ENCODE peak calls at places on chromosomes 3 and 15, in five cellular contexts. X, L, P, K and H are unnamed samples. For H3K27me3, the result is how much of the 10 kb centered on the place peaks cover.

GRCh38 chr15:59659366-59659765 is 2.1 kb upstream of the GTF2A2 start:
- DNase-seq in X (no peak), L (no peak), P (no peak), K (no peak), H (no peak)

GRCh38 chr3:52834871-52835501 is at the start of gene MUSTN1:
- DNase-seq in X (peak), L (no peak), P (peak), K (no peak), H (no peak)

GRCh38 chr3:66039590-66039887 is 821 bp upstream of the MAGI1 start:
- DNase-seq in X (peak), L (no peak), P (peak), K (no peak), H (peak)

GRCh38 chr15:83446904-83447708 is at the start of gene SH3GL3:
- DNase-seq in X (peak), L (peak), P (peak), K (peak), H (peak)

GRCh38 chr3:4233488-4233887 is 69.7 kb upstream of the SETMAR start:
- DNase-seq in X (no peak), L (no peak), P (no peak), K (no peak), H (no peak)

GRCh38 chr3:127785711-127786265 is 36.5 kb downstream of the MGLL start:
- DNase-seq in X (no peak), L (no peak), P (no peak), K (no peak), H (peak)

GRCh38 chr3:8729479-8729878 is 4.1 kb upstream of the CAV3 start:
- DNase-seq in X (no peak), L (no peak), P (no peak), K (no peak), H (no peak)

GRCh38 chr3:194137314-194138097 is 1.6 kb downstream of the HES1 start:
- DNase-seq in X (peak), L (no peak), P (peak), K (peak), H (peak)

GRCh38 chr15:57698243-57698642 is 8.3 kb upstream of the POLR2M start:
- DNase-seq in X (no peak), L (no peak), P (no peak), K (no peak), H (no peak)

GRCh38 chr3:128383316-128384235 is 83.1 kb downstream of the DNAJB8 start:
- DNase-seq in X (peak), L (no peak), P (peak), K (peak), H (peak)

GRCh38 chr15:88714782-88715372 is 76.1 kb downstream of the ISG20 start:
- DNase-seq in X (no peak), L (no peak), P (no peak), K (no peak), H (no peak)

GRCh38 chr3:23292432-23292831 is 89.3 kb downstream of the UBE2E2 start:
- DNase-seq in X (no peak), L (no peak), P (no peak), K (no peak), H (no peak)

GRCh38 chr15:61116830-61117229 is 112.3 kb downstream of the RORA start:
- DNase-seq in X (no peak), L (no peak), P (no peak), K (no peak), H (no peak)

GRCh38 chr3:140931016-140931454 is 10.6 kb upstream of the SLC25A36 start:
- DNase-seq in X (no peak), L (no peak), P (no peak), K (no peak), H (no peak)

GRCh38 chr15:48425051-48425450 is 93.8 kb downstream of the DUT start:
- DNase-seq in X (no peak), L (no peak), P (no peak), K (no peak), H (no peak)

GRCh38 chr3:16942955-16943354 is 58.2 kb downstream of the PLCL2 start:
- DNase-seq in X (no peak), L (no peak), P (no peak), K (no peak), H (no peak)

GRCh38 chr15:44029940-44030568 is 165.0 kb downstream of the FRMD5 start:
- DNase-seq in X (peak), L (no peak), P (no peak), K (no peak), H (no peak)
- H3K27ac ChIP-seq in X (no peak), L (no peak), P (no peak), K (no peak), H (no peak)

GRCh38 chr3:13075318-13075717 is 2.1 kb upstream of the IQSEC1 start:
- DNase-seq in X (no peak), L (no peak), P (no peak), K (peak), H (no peak)

GRCh38 chr3:13071695-13072094 is 1.5 kb downstream of the IQSEC1 start:
- DNase-seq in X (no peak), L (no peak), P (no peak), K (no peak), H (no peak)

GRCh38 chr3:13072239-13073041 is 789 bp downstream of the IQSEC1 start:
- DNase-seq in X (no peak), L (no peak), P (no peak), K (no peak), H (peak)

GRCh38 chr3:13073976-13074375 is 747 bp upstream of the IQSEC1 start:
- DNase-seq in X (no peak), L (no peak), P (no peak), K (no peak), H (no peak)

DNA sequence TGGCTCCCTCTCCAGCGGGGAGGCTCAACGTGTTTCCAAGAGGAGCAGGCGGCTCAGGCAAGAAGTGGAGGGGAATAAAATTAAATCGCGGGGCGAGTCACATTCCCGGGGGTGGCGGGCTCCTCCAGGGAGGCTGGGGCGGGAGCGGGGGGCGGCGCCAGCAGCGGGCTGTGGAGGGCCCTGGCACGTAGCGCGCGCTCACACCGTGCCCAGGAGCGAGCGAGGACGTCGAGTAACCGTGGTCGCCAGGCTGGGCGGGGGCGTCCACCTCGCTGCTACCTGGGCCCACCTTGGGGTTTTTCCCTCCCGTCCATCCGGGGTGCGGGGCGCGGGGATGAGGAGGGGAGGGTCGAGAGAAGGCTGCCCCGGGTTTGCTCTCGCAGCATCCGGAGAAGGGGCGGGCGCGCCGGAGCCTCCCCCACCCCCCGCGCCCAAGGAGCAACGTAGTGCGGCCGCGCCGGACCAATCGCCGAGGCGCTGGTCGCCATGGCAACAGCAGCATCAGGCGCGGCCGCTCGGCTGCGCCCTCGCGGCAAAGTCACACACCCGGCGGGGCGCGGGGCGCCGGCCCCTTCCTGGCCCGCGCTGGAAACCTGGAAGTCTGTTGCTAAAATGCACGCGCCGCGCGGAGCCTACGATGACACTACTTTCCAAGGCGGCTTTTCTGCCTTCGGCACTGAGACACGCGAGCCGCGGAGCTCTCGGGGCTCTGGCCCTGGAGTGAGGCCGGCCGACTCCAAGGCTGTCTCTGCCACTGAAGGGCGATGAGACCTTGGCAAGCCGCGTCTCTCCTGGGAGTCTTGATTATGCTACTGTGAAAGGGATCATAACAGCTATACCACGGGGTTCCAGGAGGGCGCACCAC is at the start of gene IQSEC1:
- DNase-seq in X (no peak), L (no peak), P (no peak), K (no peak), H (peak)
- H3K27me3 ChIP-seq in X (half or more), L (under half), P (under half), K (under half), H (under half)

DNA sequence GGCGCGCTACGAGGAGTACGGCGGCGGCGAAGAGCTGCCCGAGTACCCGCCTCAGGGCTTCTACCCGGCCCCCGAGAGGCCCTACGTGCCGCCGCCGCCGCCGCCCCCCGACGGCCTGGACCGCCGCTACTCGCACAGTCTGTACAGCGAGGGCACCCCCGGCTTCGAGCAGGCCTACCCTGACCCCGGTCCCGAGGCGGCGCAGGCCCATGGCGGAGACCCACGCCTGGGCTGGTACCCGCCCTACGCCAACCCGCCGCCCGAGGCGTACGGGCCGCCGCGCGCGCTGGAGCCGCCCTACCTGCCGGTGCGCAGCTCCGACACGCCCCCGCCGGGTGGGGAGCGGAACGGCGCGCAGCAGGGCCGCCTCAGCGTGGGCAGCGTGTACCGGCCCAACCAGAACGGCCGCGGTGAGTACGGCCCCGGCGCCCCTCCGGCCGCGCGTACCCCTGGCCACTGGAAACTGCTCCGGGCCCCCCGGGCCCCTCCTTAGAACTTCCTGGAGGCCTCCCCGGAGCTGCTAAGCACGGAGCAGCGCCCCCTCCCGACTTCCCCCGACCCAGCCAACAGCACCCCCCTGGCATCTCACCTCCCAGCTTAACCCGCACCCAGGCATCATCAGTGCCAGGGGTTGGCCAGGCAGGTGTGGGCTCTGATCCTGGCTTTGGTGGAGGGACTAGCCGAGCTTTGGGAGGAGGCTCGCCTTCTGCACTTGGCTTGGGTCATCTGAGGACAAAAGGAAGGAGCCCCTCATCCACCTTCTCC is 1.4 kb downstream of the LOXL1 start:
- DNase-seq in X (no peak), L (no peak), P (peak), K (peak), H (peak)
- H3K4me3 ChIP-seq in X (peak), L (peak), P (peak), K (peak), H (peak)

DNA sequence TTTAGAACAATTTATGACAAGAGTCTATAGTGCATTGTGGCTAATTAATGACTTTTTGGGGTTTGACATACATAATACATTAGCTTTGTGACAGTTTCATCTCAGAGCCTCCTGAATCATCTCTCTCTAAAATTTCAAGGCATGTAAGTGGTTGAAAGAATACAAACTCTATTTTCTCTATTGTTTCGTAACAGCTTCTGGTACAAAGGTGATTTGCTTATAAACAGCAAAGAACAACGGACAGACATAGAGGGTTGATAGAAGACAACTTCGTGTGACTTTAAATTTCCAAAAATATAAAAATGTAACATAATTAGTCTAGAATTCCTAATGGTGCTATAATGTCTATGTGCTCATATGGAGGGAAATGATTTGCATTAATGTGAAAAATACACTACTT is 21.3 kb downstream of the CNTN3 start:
- DNase-seq in X (no peak), L (no peak), P (no peak), K (no peak), H (no peak)
- H3K27ac ChIP-seq in X (no peak), L (no peak), P (no peak), K (no peak), H (no peak)

DNA sequence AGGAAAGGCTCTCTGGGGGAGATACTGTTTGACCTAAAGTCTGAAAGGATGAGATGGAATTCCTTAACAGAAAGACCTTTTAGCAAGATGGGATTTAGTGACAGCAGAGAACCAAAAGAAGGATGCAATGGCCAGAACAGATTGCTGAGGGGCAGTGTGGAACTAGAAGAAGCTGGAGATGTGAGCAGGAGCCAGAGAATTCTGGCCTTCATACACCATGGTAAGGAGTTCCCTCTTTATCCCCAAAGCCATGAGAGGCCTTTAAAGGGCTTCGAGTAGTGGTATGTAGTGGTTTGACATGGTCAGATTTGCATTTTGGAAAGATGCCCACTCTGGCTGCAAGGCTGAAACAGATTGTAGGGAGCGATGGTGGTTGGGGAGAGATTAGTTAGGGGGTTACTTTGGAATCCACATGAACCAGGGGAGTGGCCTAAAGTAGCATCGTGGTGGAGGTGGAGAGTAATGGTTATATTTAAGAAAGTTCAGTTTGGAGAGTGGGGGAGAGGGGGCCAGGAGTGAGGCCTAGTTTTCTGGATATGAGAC is 34.0 kb upstream of the NPHP3 start:
- DNase-seq in X (no peak), L (no peak), P (no peak), K (no peak), H (no peak)
- H3K27me3 ChIP-seq in X (under half), L (under half), P (under half), K (under half), H (under half)

DNA sequence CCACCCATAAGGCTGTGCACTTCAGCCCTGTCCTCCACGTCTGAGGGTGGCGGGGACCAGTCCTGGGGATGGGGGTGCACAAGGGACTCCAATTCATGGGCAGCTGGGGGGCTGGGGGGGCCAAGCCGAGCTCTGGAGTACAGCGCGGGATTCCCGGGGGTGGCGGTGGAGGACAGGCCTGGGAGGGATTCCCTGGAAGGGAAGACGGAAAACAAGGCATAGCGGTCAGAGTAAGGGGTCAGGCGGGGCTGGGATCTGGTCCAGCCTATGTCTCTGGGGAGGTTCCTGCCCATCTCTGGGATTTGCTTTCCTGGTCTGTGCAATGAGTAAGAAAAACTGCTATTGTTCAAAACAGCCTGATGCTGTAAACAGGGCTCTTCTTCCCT is 8.1 kb upstream of the IGDCC3 start:
- DNase-seq in X (no peak), L (no peak), P (peak), K (no peak), H (no peak)
- H3K4me3 ChIP-seq in X (no peak), L (peak), P (no peak), K (no peak), H (no peak)

DNA sequence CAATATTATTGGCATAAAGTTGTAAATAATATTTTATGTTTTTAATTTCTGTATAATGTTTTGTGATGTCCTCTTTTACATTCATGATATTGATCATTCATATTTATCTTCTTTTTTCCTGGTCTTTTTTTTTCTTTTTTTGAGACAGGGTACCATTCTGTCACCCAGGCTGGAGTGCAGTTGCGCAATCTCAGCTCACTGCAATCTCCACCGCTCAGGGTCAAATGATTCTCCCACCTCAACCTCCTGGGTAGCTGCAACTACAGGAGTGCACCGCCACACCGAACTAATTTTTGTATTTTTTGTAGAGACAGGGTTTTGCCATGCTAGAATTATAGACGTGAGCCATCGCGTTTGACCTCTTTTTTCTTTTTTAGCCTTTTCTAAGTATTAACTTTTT is 52.9 kb downstream of the USF3 start:
- DNase-seq in X (no peak), L (no peak), P (no peak), K (no peak), H (no peak)
- H3K27ac ChIP-seq in X (no peak), L (no peak), P (no peak), K (no peak), H (no peak)

DNA sequence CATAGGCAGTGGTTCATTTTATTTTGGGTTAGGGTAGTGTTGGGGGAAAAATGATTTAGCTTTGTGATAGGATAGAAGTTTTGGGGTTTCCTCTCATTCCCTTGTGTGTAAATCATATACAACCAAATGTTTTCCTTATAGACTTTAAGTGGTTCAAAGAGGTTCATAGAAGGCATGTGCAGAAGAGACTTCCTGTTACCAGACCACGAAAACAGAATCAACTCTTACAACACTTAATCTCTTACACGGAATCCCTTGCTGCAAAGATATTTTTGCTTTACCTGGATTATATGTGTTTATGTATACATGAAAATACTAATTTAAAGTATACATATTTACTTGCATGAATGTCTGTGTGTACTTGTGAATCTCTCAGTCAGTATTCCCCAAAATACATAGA is 2.9 kb downstream of the TMOD2 start:
- DNase-seq in X (no peak), L (no peak), P (no peak), K (peak), H (no peak)
- H3K27me3 ChIP-seq in X (half or more), L (under half), P (under half), K (under half), H (under half)

GRCh38 chr3:120572027-120572426 is 24.1 kb upstream of the NDUFB4 start:
- DNase-seq in X (no peak), L (peak), P (no peak), K (no peak), H (no peak)
- H3K4me3 ChIP-seq in X (no peak), L (no peak), P (no peak), K (no peak), H (no peak)